ENCODE peak calls at places on chromosome 19, in five cellular contexts. I is activated T-cell treated with anti-CD3 and anti-CD28 coated beads, Interleukin-2, amount 50 U/mL, for 72 hours; Q is activated CD4-positive, alpha-beta T cell treated with anti-CD3 and anti-CD28 coated beads, Interleukin-2, amount 10 ng/mL, durations not matched to agents 7 days and 5 days; B is HS-5; S is amniotic stem cell. T is an unnamed sample.

GRCh38 chr19:625257-625656 is 8.1 kb downstream of the POLRMT start:
- DNase-seq in I (no peak), Q (no peak), B (no peak), S (no peak), T (no peak)

GRCh38 chr19:2869618-2870017 is 2.5 kb downstream of the ZNF556 start:
- DNase-seq in I (no peak), Q (no peak), B (no peak), S (no peak), T (no peak)

GRCh38 chr19:17025361-17025760 is 1.2 kb downstream of the CPAMD8 start:
- DNase-seq in I (no peak), Q (no peak), B (no peak), S (no peak), T (no peak)

GRCh38 chr19:5805465-5806132 is 732 bp downstream of the NRTN start:
- DNase-seq in I (peak; percentile 84), Q (peak; percentile 59), B (no peak), S (no peak), T (no peak)

GRCh38 chr19:52229524-52229923 is 39.7 kb downstream of the PPP2R1A start:
- DNase-seq in I (no peak), Q (no peak), B (no peak), S (no peak), T (no peak)

GRCh38 chr19:571127-571974 is 1.0 kb upstream of the BSG start:
- DNase-seq in I (peak; percentile 58), Q (peak; percentile 67), B (no peak), S (peak; percentile 25), T (no peak)

GRCh38 chr19:1268392-1269064 is 604 bp upstream of the CIRBP start:
- DNase-seq in I (no peak), Q (no peak), B (no peak), S (no peak), T (no peak)

GRCh38 chr19:54364775-54365257 is at the start of gene LAIR1:
- DNase-seq in I (peak; percentile 58), Q (peak; percentile 61), B (no peak), S (no peak), T (no peak)

GRCh38 chr19:16274466-16274865 is 50.2 kb upstream of the KLF2 start:
- DNase-seq in I (no peak), Q (no peak), B (no peak), S (no peak), T (no peak)

GRCh38 chr19:45133661-45134060 is 27.1 kb downstream of the NKPD1 start:
- DNase-seq in I (no peak), Q (no peak), B (no peak), S (no peak), T (no peak)

GRCh38 chr19:42291437-42291815 is 10.5 kb upstream of the PRR19 start:
- DNase-seq in I (no peak), Q (no peak), B (no peak), S (no peak), T (no peak)

GRCh38 chr19:19533826-19534225 is 4.2 kb upstream of the CILP2 start:
- DNase-seq in I (no peak), Q (no peak), B (no peak), S (no peak), T (no peak)

GRCh38 chr19:13215572-13216380 is 65.6 kb downstream of the IER2 start:
- DNase-seq in I (peak; percentile 23), Q (peak; percentile 45), B (no peak), S (no peak), T (no peak)

GRCh38 chr19:44738603-44739585 is 9.6 kb upstream of the BCL3 start:
- DNase-seq in I (no peak), Q (no peak), B (no peak), S (no peak), T (no peak)

GRCh38 chr19:1119475-1120217 is 15.9 kb downstream of the GPX4 start:
- DNase-seq in I (no peak), Q (no peak), B (no peak), S (no peak), T (no peak)

GRCh38 chr19:42324655-42325307 is 654 bp upstream of the MEGF8 start:
- DNase-seq in I (peak; percentile 15), Q (no peak), B (no peak), S (no peak), T (no peak)

GRCh38 chr19:28293685-28294084 is 919.3 kb downstream of the UQCRFS1 start:
- DNase-seq in I (no peak), Q (no peak), B (no peak), S (no peak), T (no peak)

GRCh38 chr19:44577566-44577874 is 35.8 kb upstream of the IGSF23 start:
- DNase-seq in I (no peak), Q (no peak), B (no peak), S (no peak), T (no peak)

GRCh38 chr19:12947702-12948596 is 2.3 kb downstream of the RAD23A start:
- DNase-seq in I (no peak), Q (no peak), B (no peak), S (no peak), T (no peak)

GRCh38 chr19:45177817-45178261 is at the start of gene TRAPPC6A:
- DNase-seq in I (no peak), Q (no peak), B (peak; percentile 40), S (no peak), T (no peak)

GRCh38 chr19:6769006-6769637 is 1.9 kb upstream of the SH2D3A start:
- DNase-seq in I (no peak), Q (no peak), B (no peak), S (no peak), T (no peak)

GRCh38 chr19:18108897-18109296 is 11.3 kb downstream of the MAST3 start:
- DNase-seq in I (no peak), Q (no peak), B (no peak), S (no peak), T (no peak)

GRCh38 chr19:57620673-57621348 is 6.8 kb downstream of the ZNF134 start:
- DNase-seq in I (no peak), Q (no peak), B (no peak), S (no peak), T (no peak)

GRCh38 chr19:45045671-45046353 is 7.0 kb downstream of the CLASRP start:
- DNase-seq in I (no peak), Q (no peak), B (no peak), S (no peak), T (peak; percentile 73)

GRCh38 chr19:3697094-3697493 is 3.2 kb downstream of the PIP5K1C start:
- DNase-seq in I (no peak), Q (no peak), B (no peak), S (no peak), T (no peak)

GRCh38 chr19:13881692-13882418 is 4.9 kb downstream of the NANOS3 start:
- DNase-seq in I (peak; percentile 56), Q (peak; percentile 55), B (no peak), S (no peak), T (no peak)

GRCh38 chr19:19382118-19382517 is 23.4 kb upstream of the GATAD2A start:
- DNase-seq in I (no peak), Q (no peak), B (no peak), S (no peak), T (no peak)

GRCh38 chr19:16564842-16565241 is 7.4 kb downstream of the SLC35E1 start:
- DNase-seq in I (no peak), Q (no peak), B (no peak), S (no peak), T (no peak)

GRCh38 chr19:35266904-35267817 is 1.6 kb upstream of the USF2 start:
- DNase-seq in I (peak; percentile 57), Q (peak; percentile 34), B (no peak), S (peak; percentile 26), T (peak; percentile 31)

GRCh38 chr19:38913958-38914357 is 2.0 kb upstream of the CCER2 start:
- DNase-seq in I (no peak), Q (no peak), B (no peak), S (no peak), T (no peak)

GRCh38 chr19:5035817-5036732 is 67.2 kb downstream of the KDM4B start:
- DNase-seq in I (no peak), Q (no peak), B (no peak), S (no peak), T (peak; percentile 73)

GRCh38 chr19:45613926-45614725 is 12.1 kb upstream of the GPR4 start:
- DNase-seq in I (peak; percentile 69), Q (peak; percentile 40), B (peak; percentile 85), S (peak; percentile 88), T (no peak)

GRCh38 chr19:44003461-44004134 is 841 bp downstream of the ZNF230 start:
- DNase-seq in I (peak; percentile 2), Q (peak; percentile 9), B (no peak), S (no peak), T (no peak)

GRCh38 chr19:43858174-43858573 is 31.1 kb downstream of the ZNF283 start:
- DNase-seq in I (no peak), Q (no peak), B (no peak), S (no peak), T (no peak)

GRCh38 chr19:51158474-51159129 is 16.5 kb downstream of the SIGLEC7 start:
- DNase-seq in I (peak; percentile 85), Q (peak; percentile 85), B (no peak), S (no peak), T (no peak)

GRCh38 chr19:315811-316210 is 24.6 kb upstream of the PLPP2 start:
- DNase-seq in I (no peak), Q (no peak), B (no peak), S (no peak), T (no peak)

GRCh38 chr19:48424694-48425219 is 21.0 kb upstream of the GRWD1 start:
- DNase-seq in I (no peak), Q (no peak), B (no peak), S (no peak), T (no peak)

GRCh38 chr19:46226438-46226973 is 3.0 kb upstream of the IGFL1 start:
- DNase-seq in I (no peak), Q (no peak), B (no peak), S (no peak), T (no peak)

GRCh38 chr19:18639706-18640105 is 2.9 kb downstream of the KLHL26 start:
- DNase-seq in I (no peak), Q (no peak), B (no peak), S (no peak), T (no peak)

GRCh38 chr19:31317542-31317941 is 31.7 kb downstream of the TSHZ3 start:
- DNase-seq in I (no peak), Q (no peak), B (no peak), S (no peak), T (no peak)

T was measured in occipital lobe.